ENCODE peak calls at places on chromosomes 2 and 18, in four cellular contexts. J is left ventricle myocardium inferior, S is choroid plexus epithelial cell, D is WTC11. L is an unnamed sample.

GRCh38 chr2:10659898-10660568 is 29.7 kb downstream of the NOL10 start:
- DNase-seq in J (peak), S (peak), D (peak), L (peak)

GRCh38 chr2:207782238-207783030 is 12.7 kb upstream of the FZD5 start:
- DNase-seq in J (no peak), S (no peak), D (no peak), L (no peak)

GRCh38 chr2:199459286-199460100 is 1.8 kb upstream of the SATB2 start:
- DNase-seq in J (peak), S (peak), D (peak), L (peak)

GRCh38 chr18:23918395-23919032 is 96.0 kb upstream of the TTC39C start:
- DNase-seq in J (peak), S (peak), D (peak), L (peak)

GRCh38 chr2:85547859-85548607 is 9.1 kb downstream of the MAT2A start:
- DNase-seq in J (no peak), S (no peak), D (no peak), L (no peak)

GRCh38 chr2:104976603-104977120 is 61.2 kb upstream of the MRPS9 start:
- DNase-seq in J (no peak), S (no peak), D (peak), L (no peak)

GRCh38 chr2:168583710-168584521 is 127.8 kb downstream of the CERS6 start:
- DNase-seq in J (no peak), S (peak), D (no peak), L (peak)

GRCh38 chr2:72172478-72172877 is 24.8 kb upstream of the CYP26B1 start:
- DNase-seq in J (no peak), S (no peak), D (no peak), L (no peak)

GRCh38 chr2:177983183-177983788 is 89.3 kb downstream of the PDE11A start:
- DNase-seq in J (no peak), S (peak), D (peak), L (peak)

GRCh38 chr2:38394903-38395341 is 17.8 kb upstream of the ATL2 start:
- DNase-seq in J (no peak), S (no peak), D (no peak), L (peak)

GRCh38 chr2:205681836-205682238 is 464 bp upstream of the NRP2 start:
- DNase-seq in J (no peak), S (peak), D (no peak), L (no peak)

GRCh38 chr2:3712424-3712823 is 9.0 kb downstream of the DCDC2C start:
- DNase-seq in J (no peak), S (no peak), D (no peak), L (no peak)

GRCh38 chr2:234136461-234136860 is 86.0 kb downstream of the SPP2 start:
- DNase-seq in J (no peak), S (no peak), D (no peak), L (no peak)

GRCh38 chr2:59276033-59276432 is 1034.9 kb upstream of the FANCL start:
- DNase-seq in J (no peak), S (no peak), D (peak), L (no peak)
- TF ChIP-seq CTCF in J (no peak), S (peak), D (peak), L (no peak)

DNA sequence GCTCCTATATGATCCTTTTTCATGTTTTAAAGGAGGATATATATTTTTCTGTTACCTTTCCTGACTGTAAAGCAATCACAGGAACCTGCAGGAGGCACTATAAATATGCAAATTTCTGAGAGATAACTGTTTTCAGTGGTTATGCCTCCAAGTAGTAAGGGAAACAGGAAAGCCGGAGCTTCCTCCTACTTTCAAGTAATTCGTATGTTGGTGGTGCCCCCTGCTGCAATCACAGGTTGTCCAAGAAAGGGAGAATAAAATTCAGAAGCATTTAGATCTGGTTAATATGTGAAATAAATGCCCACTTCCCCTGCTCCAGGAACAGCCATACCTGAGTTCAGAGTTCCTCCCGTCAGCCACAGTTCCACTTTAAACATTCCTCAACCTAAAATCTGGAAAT is 12.0 kb upstream of the BCL11A start:
- DNase-seq in J (no peak), S (peak), D (peak), L (no peak)
- TF ChIP-seq CTCF in J (peak), S (peak), D (no peak), L (peak)

GRCh38 chr2:83594841-83595720 is 864.0 kb downstream of the SUCLG1 start:
- DNase-seq in J (no peak), S (no peak), D (no peak), L (no peak)
- TF ChIP-seq CTCF in J (no peak), S (no peak), D (no peak), L (no peak)

GRCh38 chr18:79353238-79353637 is 42.5 kb upstream of the NFATC1 start:
- DNase-seq in J (no peak), S (peak), D (peak), L (no peak)
- TF ChIP-seq CTCF in J (peak), S (peak), D (no peak), L (peak)

GRCh38 chr2:45442026-45442425 is 169.0 kb downstream of the SRBD1 start:
- DNase-seq in J (no peak), S (no peak), D (no peak), L (no peak)

GRCh38 chr2:45443012-45443411 is 168.1 kb downstream of the SRBD1 start:
- DNase-seq in J (no peak), S (no peak), D (no peak), L (no peak)

GRCh38 chr2:45441571-45441970 is 169.5 kb downstream of the SRBD1 start:
- DNase-seq in J (no peak), S (no peak), D (no peak), L (no peak)

GRCh38 chr2:45438872-45439665 is 172.0 kb downstream of the SRBD1 start:
- DNase-seq in J (no peak), S (no peak), D (no peak), L (no peak)

GRCh38 chr2:45439788-45440773 is 171.0 kb downstream of the SRBD1 start:
- DNase-seq in J (no peak), S (peak), D (no peak), L (no peak)
- TF ChIP-seq CTCF in J (no peak), S (peak), D (no peak), L (peak)

GRCh38 chr2:80238692-80239469 is 65.7 kb downstream of the LRRTM1 start:
- DNase-seq in J (no peak), S (peak), D (peak), L (no peak)
- TF ChIP-seq CTCF in J (peak), S (peak), D (peak), L (peak)

GRCh38 chr2:239765911-239766310 is 259.2 kb downstream of the NDUFA10 start:
- DNase-seq in J (peak), S (no peak), D (no peak), L (no peak)

GRCh38 chr2:239765076-239765845 is 259.9 kb downstream of the NDUFA10 start:
- DNase-seq in J (no peak), S (no peak), D (no peak), L (no peak)

GRCh38 chr2:239762106-239762505 is 263.0 kb downstream of the NDUFA10 start:
- DNase-seq in J (no peak), S (no peak), D (no peak), L (no peak)

GRCh38 chr2:239762742-239763269 is 262.3 kb downstream of the NDUFA10 start:
- DNase-seq in J (no peak), S (no peak), D (no peak), L (no peak)

GRCh38 chr2:239763433-239764097 is 261.6 kb downstream of the NDUFA10 start:
- DNase-seq in J (no peak), S (no peak), D (peak), L (no peak)
- TF ChIP-seq CTCF in J (no peak), S (no peak), D (no peak), L (no peak)

GRCh38 chr2:164061129-164061746 is 325.4 kb upstream of the FIGN start:
- DNase-seq in J (no peak), S (peak), D (peak), L (no peak)
- TF ChIP-seq CTCF in J (peak), S (peak), D (peak), L (peak)